ENCODE peak calls at places on chromosomes 6 and 20, in five cellular contexts. C, G, L, Y and J are unnamed samples.

GRCh38 chr6:148671085-148671484 is 75.7 kb upstream of the UST start:
- DNase-seq in G (no peak), L (no peak), Y (no peak), C (no peak), J (no peak)

GRCh38 chr20:25083773-25084615 is 2.1 kb upstream of the VSX1 start:
- DNase-seq in Y (no peak), L (no peak), G (no peak), C (peak), J (peak)

GRCh38 chr6:89117285-89118108 is at the start of gene SRSF12:
- DNase-seq in C (no peak), L (peak), G (peak), Y (peak), J (peak)

GRCh38 chr6:104540743-104541142 is 319.0 kb downstream of the HACE1 start:
- DNase-seq in C (no peak), L (no peak), G (no peak), Y (no peak), J (no peak)

GRCh38 chr6:11616200-11616611 is 78.7 kb downstream of the TMEM170B start:
- DNase-seq in C (peak), L (no peak), G (no peak), Y (no peak), J (no peak)

GRCh38 chr6:35754452-35755321 is 17.9 kb downstream of the ARMC12 start:
- DNase-seq in Y (no peak), C (no peak), L (no peak), G (no peak), J (no peak)

GRCh38 chr20:58053391-58054055 is 174.9 kb downstream of the ANKRD60 start:
- DNase-seq in C (peak), L (no peak), G (no peak), Y (no peak), J (no peak)

GRCh38 chr6:97133071-97133470 is 149.9 kb downstream of the MMS22L start:
- DNase-seq in L (no peak), C (no peak), Y (no peak), G (no peak), J (no peak)

GRCh38 chr6:11093065-11093590 is 506 bp upstream of the SMIM13 start:
- DNase-seq in C (no peak), L (no peak), G (no peak), Y (peak), J (no peak)

GRCh38 chr6:92267335-92267734 is 1152.0 kb downstream of the EPHA7 start:
- DNase-seq in C (no peak), Y (no peak), L (no peak), G (no peak), J (no peak)

GRCh38 chr20:51525241-51526104 is 17.0 kb downstream of the NFATC2 start:
- DNase-seq in C (no peak), G (no peak), L (no peak), Y (no peak), J (no peak)

GRCh38 chr20:1971893-1972586 is 21.8 kb downstream of the PDYN start:
- DNase-seq in L (no peak), Y (no peak), C (no peak), G (no peak), J (no peak)

GRCh38 chr6:160919713-160920112 is 71.9 kb upstream of the MAP3K4 start:
- DNase-seq in L (no peak), C (no peak), Y (peak), G (no peak), J (no peak)

GRCh38 chr20:38829296-38829875 is 23.9 kb downstream of the PPP1R16B start:
- DNase-seq in Y (no peak), G (no peak), L (no peak), C (no peak), J (no peak)

GRCh38 chr6:223763-224162 is 68.5 kb upstream of the DUSP22 start:
- DNase-seq in C (no peak), Y (no peak), G (no peak), L (no peak), J (no peak)

GRCh38 chr20:17423782-17424181 is 107.4 kb downstream of the BFSP1 start:
- DNase-seq in L (no peak), C (no peak), G (no peak), Y (no peak), J (no peak)

GRCh38 chr20:31595654-31596411 is 9.3 kb upstream of the ID1 start:
- DNase-seq in G (peak), Y (peak), L (peak), C (peak), J (no peak)

GRCh38 chr20:31594002-31594557 is 11.0 kb upstream of the ID1 start:
- DNase-seq in L (no peak), Y (no peak), G (no peak), C (no peak), J (no peak)

GRCh38 chr20:31594558-31595379 is 10.3 kb upstream of the ID1 start:
- DNase-seq in L (peak), G (no peak), Y (peak), C (no peak), J (peak)

GRCh38 chr20:31595380-31595653 is 9.8 kb upstream of the ID1 start:
- DNase-seq in G (no peak), Y (no peak), C (no peak), L (no peak), J (no peak)

DNA sequence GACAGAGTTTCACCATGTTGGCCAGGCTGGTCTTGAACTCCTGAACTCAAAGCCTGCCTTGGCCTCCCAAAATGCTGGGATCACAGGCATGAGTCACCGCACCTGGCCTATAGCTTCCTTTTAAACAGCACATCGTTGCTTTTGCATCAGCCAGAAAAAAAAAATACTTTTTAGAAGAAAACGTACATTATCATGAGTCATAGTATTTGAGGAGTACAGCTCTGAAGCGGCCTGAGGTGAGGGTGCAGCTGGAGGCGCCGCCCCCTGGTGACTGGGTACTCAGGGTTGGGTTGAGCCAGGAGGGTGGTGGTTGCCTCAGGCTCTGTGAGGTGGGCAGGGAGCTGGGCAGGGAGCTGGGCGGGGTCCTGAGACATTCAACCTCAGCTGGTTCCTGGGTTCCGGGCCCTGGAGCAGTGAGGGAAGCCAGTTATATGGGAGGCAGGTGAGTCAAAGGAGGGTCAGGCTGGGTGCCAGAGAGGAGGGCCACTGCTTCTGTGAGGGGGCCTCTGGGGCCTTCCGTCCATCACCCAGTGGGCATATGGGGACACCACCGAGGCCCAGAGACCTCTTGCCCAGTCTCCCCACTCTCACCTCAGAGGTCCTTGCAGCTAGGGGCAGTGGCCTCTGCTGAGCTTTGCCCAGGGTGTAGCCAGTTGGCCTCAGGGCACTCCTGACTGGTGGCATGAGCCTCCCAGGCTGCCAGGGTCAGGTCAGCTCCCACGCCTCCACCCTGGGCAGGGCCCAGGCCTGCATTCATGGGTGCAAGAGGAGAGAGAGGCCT is 11.7 kb upstream of the ID1 start:
- DNase-seq in L (no peak), C (no peak), Y (peak), G (no peak), J (no peak)
- TF ChIP-seq CTCF in L (no peak), C (no peak), Y (no peak), G (no peak), J (no peak)

DNA sequence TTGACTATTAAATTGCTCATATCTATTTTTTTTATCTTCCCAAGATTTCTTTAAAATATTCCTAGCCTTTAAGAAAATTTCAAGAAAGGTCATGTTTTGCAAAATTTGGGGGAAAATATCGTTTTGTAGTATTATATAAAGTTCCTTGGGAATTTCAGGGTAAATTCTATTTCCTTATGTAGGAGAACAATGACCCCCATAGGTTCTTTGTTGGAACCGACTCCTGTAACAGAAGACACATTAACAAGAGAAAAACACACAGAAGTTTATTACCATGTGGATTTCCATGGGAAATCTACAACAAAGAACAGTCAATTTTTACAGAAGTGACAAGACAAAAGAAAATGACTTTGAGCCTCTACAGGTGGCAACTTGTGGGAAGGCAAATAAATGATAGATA is 68.1 kb downstream of the ADGB start:
- DNase-seq in Y (no peak), G (no peak), C (no peak), L (no peak), J (no peak)
- TF ChIP-seq CTCF in Y (no peak), G (no peak), C (no peak), L (no peak), J (no peak)

GRCh38 chr6:22026160-22026678 is 270.6 kb downstream of the PRL start:
- DNase-seq in L (no peak), C (no peak), G (no peak), Y (no peak), J (no peak)

GRCh38 chr6:22024004-22024403 is 272.8 kb downstream of the PRL start:
- DNase-seq in L (no peak), C (no peak), Y (no peak), G (no peak), J (no peak)

GRCh38 chr6:22027226-22027725 is 269.6 kb downstream of the PRL start:
- DNase-seq in C (no peak), G (no peak), L (no peak), Y (no peak), J (no peak)

GRCh38 chr6:22025468-22026159 is 271.2 kb downstream of the PRL start:
- DNase-seq in L (no peak), G (peak), Y (peak), C (no peak), J (no peak)

DNA sequence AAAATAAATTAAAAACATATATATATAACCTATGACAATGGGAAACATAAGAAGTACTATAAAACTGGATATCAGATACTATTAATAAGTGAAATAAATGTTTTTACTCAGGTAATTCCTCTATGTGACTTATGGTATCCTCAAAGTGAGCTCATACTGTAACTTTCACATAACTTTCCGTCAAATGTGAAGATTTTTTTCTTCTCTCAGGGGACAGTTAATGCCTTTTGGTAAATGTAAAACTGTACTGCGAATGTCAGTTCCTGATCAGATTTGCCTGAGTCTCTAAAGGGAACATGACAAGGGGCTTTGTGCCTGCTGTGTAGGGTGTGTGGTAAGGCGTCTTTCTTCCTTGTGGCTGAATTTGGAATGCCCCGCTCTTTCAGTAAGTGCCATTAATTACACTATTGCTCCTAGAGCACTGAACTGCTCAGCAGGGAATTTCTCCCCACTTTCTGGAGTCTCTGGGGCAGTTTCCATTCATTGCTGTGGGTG is 271.8 kb downstream of the PRL start:
- DNase-seq in C (no peak), Y (no peak), L (no peak), G (no peak), J (no peak)
- TF ChIP-seq CTCF in C (no peak), Y (no peak), L (no peak), G (no peak), J (no peak)

DNA sequence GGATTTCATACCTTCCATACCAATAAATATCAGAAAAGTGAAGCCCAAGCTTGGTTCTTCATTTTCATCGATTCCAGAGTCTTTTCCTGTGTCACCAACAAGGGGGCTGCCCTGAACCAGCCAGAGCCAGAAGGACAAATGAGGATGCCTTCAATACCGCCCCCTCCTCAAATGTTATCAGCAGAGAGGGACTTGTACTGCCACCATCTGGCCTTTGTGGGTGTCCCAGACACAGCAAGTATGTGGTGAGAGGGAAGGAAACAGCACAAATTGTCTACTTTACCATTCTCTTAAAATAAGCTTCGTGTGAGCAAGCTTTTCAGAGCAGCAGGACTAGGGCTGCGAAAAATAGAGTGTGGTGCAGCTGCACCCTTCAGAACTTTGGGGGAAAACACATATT is 165.3 kb downstream of the SOBP start:
- DNase-seq in C (no peak), G (no peak), L (no peak), Y (no peak), J (no peak)
- TF ChIP-seq CTCF in C (no peak), G (no peak), L (no peak), Y (no peak), J (peak)

GRCh38 chr6:168983925-168984324 is 269.7 kb downstream of the THBS2 start:
- DNase-seq in G (no peak), C (no peak), L (no peak), Y (no peak), J (no peak)

GRCh38 chr6:168985705-168986104 is 267.9 kb downstream of the THBS2 start:
- DNase-seq in Y (no peak), L (no peak), C (no peak), G (no peak), J (no peak)

GRCh38 chr6:168979254-168979653 is 274.4 kb downstream of the THBS2 start:
- DNase-seq in G (no peak), C (no peak), L (no peak), Y (no peak), J (no peak)

GRCh38 chr6:168981187-168981586 is 272.5 kb downstream of the THBS2 start:
- DNase-seq in G (no peak), Y (no peak), C (no peak), L (no peak), J (no peak)
- TF ChIP-seq CTCF in G (no peak), Y (no peak), C (no peak), L (no peak), J (no peak)